ENCODE peak calls at places on chromosome 21, in nine cellular contexts. Z is T-cell, H is COR-L47, V is thoracic aorta, F is A549, I is retina, N is AML-193, P is cortex of kidney, R is DMS153. S is an unnamed sample.
A peak's percentile ranks its signal among the peaks of the same experiment; 100 is the strongest.

GRCh38 chr21:45293214-45293725 is 5.6 kb upstream of the POFUT2 start:
- DNase-seq in Z (no peak), N (no peak), R (no peak), P (no peak), V (no peak), F (no peak), I (peak; percentile 59), H (no peak), S (no peak)

GRCh38 chr21:16535100-16535418 is 805.3 kb downstream of the USP25 start:
- DNase-seq in F (peak; percentile 82), Z (no peak), H (peak; percentile 77), N (no peak), I (no peak), R (no peak), P (no peak), V (no peak), S (peak; percentile 59)

GRCh38 chr21:25901580-25901979 is 166.8 kb downstream of the GABPA start:
- DNase-seq in V (no peak), I (no peak), H (no peak), R (no peak), N (no peak), P (no peak), Z (no peak), F (no peak), S (no peak)

GRCh38 chr21:37712204-37712934 is 203.9 kb downstream of the KCNJ6 start:
- DNase-seq in R (peak; percentile 12), P (no peak), Z (peak; percentile 16), H (peak; percentile 64), N (peak; percentile 57), V (peak; percentile 15), F (peak; percentile 74), I (peak; percentile 69), S (no peak)

GRCh38 chr21:34534522-34534921 is 22.5 kb upstream of the KCNE1 start:
- DNase-seq in P (no peak), F (no peak), I (no peak), Z (no peak), H (no peak), R (no peak), N (peak; percentile 92), V (no peak), S (no peak)

GRCh38 chr21:21715286-21715969 is 717.2 kb downstream of the NCAM2 start:
- DNase-seq in R (no peak), F (no peak), I (no peak), P (no peak), N (no peak), Z (no peak), V (no peak), H (no peak), S (no peak)

GRCh38 chr21:45768011-45768740 is 124.7 kb downstream of the PCBP3 start:
- DNase-seq in N (no peak), R (no peak), V (no peak), H (no peak), P (no peak), F (no peak), I (no peak), Z (no peak), S (no peak)

GRCh38 chr21:44506279-44507255 is 33.4 kb downstream of the KRTAP10-1 start:
- DNase-seq in P (no peak), N (no peak), R (no peak), H (no peak), V (no peak), Z (no peak), I (peak; percentile 54), F (no peak), S (no peak)

GRCh38 chr21:39676054-39676771 is 63.5 kb downstream of the B3GALT5 start:
- DNase-seq in F (peak; percentile 45), Z (no peak), N (no peak), I (peak; percentile 43), H (peak; percentile 92), V (no peak), R (peak; percentile 99), P (no peak), S (peak; percentile 100)

GRCh38 chr21:34882719-34883131 is 166.4 kb downstream of the RUNX1 start:
- DNase-seq in V (no peak), Z (no peak), F (no peak), I (no peak), R (no peak), H (no peak), N (peak; percentile 73), P (no peak), S (peak; percentile 45)

GRCh38 chr21:45818904-45819285 is 162.7 kb upstream of the COL6A1 start:
- DNase-seq in Z (peak; percentile 43), P (no peak), N (no peak), R (no peak), H (no peak), F (peak; percentile 51), V (no peak), I (no peak), S (no peak)

GRCh38 chr21:45390831-45391742 is 13.9 kb upstream of the COL18A1 start:
- DNase-seq in V (no peak), F (no peak), P (no peak), Z (no peak), R (no peak), H (no peak), N (no peak), I (no peak), S (no peak)

GRCh38 chr21:43754948-43755781 is 20.9 kb downstream of the CSTB start:
- DNase-seq in R (no peak), F (no peak), Z (no peak), N (no peak), V (no peak), P (no peak), H (no peak), I (no peak), S (no peak)

S was measured in DMS79 treated with DMSO at 0.1 percent for 48 hours.